ENCODE peak calls at places on chromosomes 5 and 9, in four cellular contexts. One of them, this sample, is unnamed.

GRCh38 chr5:126477281-126477680 is 54.1 kb downstream of the GRAMD2B start:
- DNase-seq in neuronal stem cell: no peak
- DNase-seq in H9: no peak
- DNase-seq in H1: no peak
- DNase-seq in this sample: no peak

GRCh38 chr9:96061293-96061987 is 185.9 kb downstream of the ERCC6L2 start:
- DNase-seq in neuronal stem cell: no peak
- DNase-seq in H9: peak; percentile 55
- DNase-seq in H1: no peak
- DNase-seq in this sample: peak; percentile 79

GRCh38 chr9:14372437-14373318 is 58.7 kb upstream of the NFIB start:
- DNase-seq in neuronal stem cell: no peak
- DNase-seq in H9: peak; percentile 52
- DNase-seq in H1: peak; percentile 73
- DNase-seq in this sample: peak; percentile 81

GRCh38 chr5:130237721-130238120 is 333.5 kb downstream of the CHSY3 start:
- DNase-seq in neuronal stem cell: no peak
- DNase-seq in H9: no peak
- DNase-seq in H1: no peak
- DNase-seq in this sample: no peak

GRCh38 chr9:13361076-13361475 is 81.6 kb upstream of the MPDZ start:
- DNase-seq in neuronal stem cell: no peak
- DNase-seq in H9: no peak
- DNase-seq in H1: no peak
- DNase-seq in this sample: no peak

GRCh38 chr5:35464757-35465156 is 152.9 kb upstream of the SPEF2 start:
- DNase-seq in neuronal stem cell: no peak
- DNase-seq in H9: no peak
- DNase-seq in H1: no peak
- DNase-seq in this sample: no peak

GRCh38 chr5:1242733-1243486 is 17.7 kb downstream of the SLC6A18 start:
- DNase-seq in neuronal stem cell: no peak
- DNase-seq in H9: no peak
- DNase-seq in H1: no peak
- DNase-seq in this sample: no peak

GRCh38 chr9:71766663-71767062 is 1.6 kb downstream of the CEMIP2 start:
- DNase-seq in neuronal stem cell: no peak
- DNase-seq in H9: no peak
- DNase-seq in H1: no peak
- DNase-seq in this sample: no peak

GRCh38 chr9:136576269-136576626 is 30.4 kb upstream of the NOTCH1 start:
- DNase-seq in neuronal stem cell: no peak
- DNase-seq in H9: no peak
- DNase-seq in H1: no peak
- DNase-seq in this sample: no peak

GRCh38 chr5:154092356-154092755 is 53.6 kb downstream of the MFAP3 start:
- DNase-seq in neuronal stem cell: no peak
- DNase-seq in H9: no peak
- DNase-seq in H1: no peak
- DNase-seq in this sample: peak; percentile 13

GRCh38 chr5:40962207-40962955 is 53.1 kb downstream of the C7 start:
- DNase-seq in neuronal stem cell: no peak
- DNase-seq in H9: no peak
- DNase-seq in H1: no peak
- DNase-seq in this sample: no peak

GRCh38 chr9:136696502-136696901 is 9.2 kb upstream of the AGPAT2 start:
- DNase-seq in neuronal stem cell: no peak
- DNase-seq in H9: no peak
- DNase-seq in H1: no peak
- DNase-seq in this sample: no peak

GRCh38 chr9:130383979-130384676 is 60.6 kb upstream of the ASS1 start:
- DNase-seq in neuronal stem cell: no peak
- DNase-seq in H9: no peak
- DNase-seq in H1: no peak
- DNase-seq in this sample: no peak

GRCh38 chr5:181237758-181238385 is 5.8 kb downstream of the RACK1 start:
- DNase-seq in neuronal stem cell: no peak
- DNase-seq in H9: no peak
- DNase-seq in H1: no peak
- DNase-seq in this sample: no peak

GRCh38 chr9:109908459-109909390 is 128.7 kb downstream of the PALM2AKAP2 start:
- DNase-seq in neuronal stem cell: no peak
- DNase-seq in H9: no peak
- DNase-seq in H1: no peak
- DNase-seq in this sample: peak; percentile 95

DNA sequence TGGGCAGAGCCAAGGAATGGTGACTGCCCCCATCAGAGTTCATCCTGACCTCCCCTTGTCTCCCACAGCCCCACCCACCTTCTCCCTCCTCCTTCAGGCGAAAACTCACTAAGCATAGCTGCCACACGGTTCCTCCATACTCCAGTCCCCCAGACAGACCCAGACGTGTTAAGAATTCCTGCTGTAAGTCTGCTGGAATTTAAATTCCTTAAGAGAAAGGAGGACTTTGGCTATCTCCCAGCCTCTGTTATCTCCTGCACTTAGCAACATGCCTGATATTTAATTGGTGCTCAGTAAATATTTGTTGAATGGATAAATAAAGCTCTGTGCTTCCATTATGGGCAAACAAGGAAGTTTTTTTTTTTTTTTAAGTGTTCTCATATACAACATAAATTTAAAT is 213.7 kb downstream of the RFK start:
- DNase-seq in neuronal stem cell: no peak
- DNase-seq in H9: no peak
- DNase-seq in H1: no peak
- DNase-seq in this sample: peak; percentile 81
- H4K91ac ChIP-seq in neuronal stem cell: no peak overlapping the region
- H4K91ac ChIP-seq in H9: no peak overlapping the region
- H4K91ac ChIP-seq in H1: no peak overlapping the region
- H4K91ac ChIP-seq in this sample: peak overlapping the region; percentile 12

DNA sequence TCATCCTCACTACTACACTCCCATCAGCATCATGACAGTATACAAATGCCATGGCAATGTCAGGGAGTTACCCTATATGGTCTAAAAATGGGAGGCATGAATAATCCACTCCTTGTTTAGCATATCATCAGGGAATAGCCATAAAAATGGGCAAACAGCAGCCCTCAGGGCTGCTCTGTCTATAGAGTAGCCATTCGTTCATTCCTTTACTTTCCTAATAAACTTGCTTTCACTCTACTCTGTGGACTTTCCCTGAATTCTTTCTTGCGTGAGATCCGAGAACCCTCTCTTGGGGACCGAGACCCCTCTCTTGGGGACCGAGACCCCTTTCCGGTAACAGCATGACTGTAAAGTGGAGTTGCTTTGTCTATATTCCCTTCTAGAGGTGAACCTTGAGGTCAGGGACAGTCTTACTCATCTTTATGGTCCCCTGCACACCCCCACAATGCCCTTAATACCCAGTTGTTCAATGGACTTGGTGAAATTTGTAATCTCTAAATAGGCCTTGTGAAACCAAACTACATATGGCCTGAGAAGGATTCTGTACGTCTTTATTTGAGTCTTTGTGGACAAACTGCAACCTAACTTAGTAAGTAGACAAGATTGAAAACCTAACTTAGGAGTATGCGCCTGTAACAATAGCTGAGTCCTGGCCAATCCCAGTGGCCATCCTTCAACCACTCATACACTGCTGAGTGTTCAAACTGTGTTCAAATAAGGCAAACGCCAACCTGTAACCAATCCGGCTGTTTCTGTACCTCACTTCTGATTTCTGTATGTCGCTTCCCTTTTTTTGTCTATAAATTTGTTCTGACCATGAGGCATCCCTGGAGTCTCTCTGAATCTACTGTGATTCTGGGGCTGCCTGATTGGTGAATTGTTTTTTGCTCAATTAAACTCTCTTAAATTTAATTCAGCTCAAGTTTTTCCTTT is 32.3 kb upstream of the UBTD2 start:
- DNase-seq in neuronal stem cell: no peak
- DNase-seq in H9: no peak
- DNase-seq in H1: no peak
- DNase-seq in this sample: no peak
- H2BK12ac ChIP-seq in neuronal stem cell: no peak overlapping the region
- H2BK12ac ChIP-seq in H9: no peak overlapping the region
- H2BK12ac ChIP-seq in H1: no peak overlapping the region
- H2BK12ac ChIP-seq in this sample: no peak overlapping the region

DNA sequence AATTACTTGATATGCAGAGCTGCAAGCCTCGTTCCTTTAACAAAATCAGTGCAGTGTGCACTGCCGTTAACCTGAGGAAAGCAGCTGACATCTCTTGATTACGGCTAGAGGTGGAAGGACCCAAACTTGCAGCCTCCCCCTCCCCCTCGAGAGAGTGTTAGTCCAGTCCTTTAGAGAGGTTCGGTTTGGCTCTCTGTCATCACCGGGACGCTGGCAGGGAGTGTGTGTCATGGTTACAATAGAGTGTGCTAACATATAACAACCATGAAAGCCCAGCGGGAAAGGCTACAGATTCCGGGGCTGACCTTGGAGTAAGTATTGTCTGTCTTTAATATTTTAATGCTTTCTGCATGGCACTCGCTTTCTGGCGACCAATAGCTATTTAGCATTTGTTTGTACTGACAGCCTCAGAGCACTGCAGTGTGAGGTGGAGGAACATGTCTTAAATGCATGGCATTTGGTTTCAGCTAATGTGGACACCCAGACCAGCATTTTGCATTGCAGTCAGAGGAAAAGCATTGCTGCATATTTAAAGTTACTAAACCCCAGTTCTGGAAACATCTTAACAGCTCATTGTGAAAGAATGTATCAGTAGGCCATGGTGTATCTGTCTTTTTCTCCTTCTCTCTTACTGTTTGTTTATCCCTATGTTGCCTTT is 237.5 kb downstream of the CD180 start:
- DNase-seq in neuronal stem cell: no peak
- DNase-seq in H9: peak; percentile 36
- DNase-seq in H1: no peak
- DNase-seq in this sample: peak; percentile 89
- H2BK15ac ChIP-seq in neuronal stem cell: no peak overlapping the region
- H2BK15ac ChIP-seq in H9: no peak overlapping the region
- H2BK15ac ChIP-seq in H1: no peak overlapping the region
- H2BK15ac ChIP-seq in this sample: peak overlapping the region; percentile 49

GRCh38 chr5:142830241-142831018 is 60.3 kb downstream of the ARHGAP26 start:
- DNase-seq in neuronal stem cell: no peak
- DNase-seq in H9: no peak
- DNase-seq in H1: no peak
- DNase-seq in this sample: peak; percentile 22

GRCh38 chr5:142829821-142830220 is 59.6 kb downstream of the ARHGAP26 start:
- DNase-seq in neuronal stem cell: no peak
- DNase-seq in H9: no peak
- DNase-seq in H1: no peak
- DNase-seq in this sample: no peak

GRCh38 chr5:142828797-142829535 is 58.8 kb downstream of the ARHGAP26 start:
- DNase-seq in neuronal stem cell: no peak
- DNase-seq in H9: no peak
- DNase-seq in H1: no peak
- DNase-seq in this sample: no peak

GRCh38 chr5:142832263-142832662 is 62.1 kb downstream of the ARHGAP26 start:
- DNase-seq in neuronal stem cell: no peak
- DNase-seq in H9: no peak
- DNase-seq in H1: no peak
- DNase-seq in this sample: no peak

GRCh38 chr5:142831019-142831403 is 60.8 kb downstream of the ARHGAP26 start:
- DNase-seq in neuronal stem cell: no peak
- DNase-seq in H9: no peak
- DNase-seq in H1: no peak
- DNase-seq in this sample: no peak
- H4K91ac ChIP-seq in neuronal stem cell: no peak overlapping the region
- H4K91ac ChIP-seq in H9: no peak overlapping the region
- H4K91ac ChIP-seq in H1: no peak overlapping the region
- H4K91ac ChIP-seq in this sample: no peak overlapping the region

GRCh38 chr5:55407984-55408383 is 100.2 kb downstream of the MTREX start:
- DNase-seq in neuronal stem cell: no peak
- DNase-seq in H9: no peak
- DNase-seq in H1: no peak
- DNase-seq in this sample: no peak

GRCh38 chr5:55409775-55410174 is 102.0 kb downstream of the MTREX start:
- DNase-seq in neuronal stem cell: no peak
- DNase-seq in H9: no peak
- DNase-seq in H1: no peak
- DNase-seq in this sample: no peak

GRCh38 chr5:55410840-55411239 is 103.1 kb downstream of the MTREX start:
- DNase-seq in neuronal stem cell: no peak
- DNase-seq in H9: no peak
- DNase-seq in H1: no peak
- DNase-seq in this sample: no peak

GRCh38 chr5:55406292-55406691 is 98.5 kb downstream of the MTREX start:
- DNase-seq in neuronal stem cell: no peak
- DNase-seq in H9: no peak
- DNase-seq in H1: no peak
- DNase-seq in this sample: no peak

DNA sequence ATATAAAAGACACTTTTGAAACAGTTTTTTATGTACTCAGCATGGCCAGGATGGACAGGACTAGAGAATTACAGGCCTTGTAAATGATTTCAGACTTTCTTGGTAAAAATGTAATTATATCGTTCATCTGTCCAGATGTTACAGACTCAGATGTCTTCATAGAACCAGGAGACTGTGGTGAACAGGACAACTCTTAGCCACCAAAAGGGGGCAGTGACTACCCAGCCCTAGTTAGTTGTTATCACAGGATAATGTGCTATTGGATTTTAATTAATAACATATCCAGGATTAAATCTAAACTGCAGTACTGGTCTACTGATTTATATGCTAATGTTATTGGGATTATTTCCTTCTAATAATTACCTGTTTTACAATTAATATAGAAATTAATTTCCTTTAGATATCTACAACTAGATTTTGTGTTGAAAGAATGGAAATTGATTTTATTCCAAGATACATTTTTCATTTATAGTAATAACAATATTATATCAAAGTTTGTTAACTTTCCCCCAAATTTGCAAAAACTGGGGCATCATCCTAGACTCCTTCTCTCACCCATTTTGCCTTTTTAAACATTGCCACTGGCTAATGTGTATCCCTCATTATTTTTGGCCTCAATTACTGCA is 99.4 kb downstream of the MTREX start:
- DNase-seq in neuronal stem cell: no peak
- DNase-seq in H9: no peak
- DNase-seq in H1: no peak
- DNase-seq in this sample: peak; percentile 68
- H2BK12ac ChIP-seq in neuronal stem cell: no peak overlapping the region
- H2BK12ac ChIP-seq in H9: no peak overlapping the region
- H2BK12ac ChIP-seq in H1: no peak overlapping the region
- H2BK12ac ChIP-seq in this sample: no peak overlapping the region

GRCh38 chr5:65111961-65112658 is 343.4 kb downstream of the CWC27 start:
- DNase-seq in neuronal stem cell: no peak
- DNase-seq in H9: no peak
- DNase-seq in H1: no peak
- DNase-seq in this sample: no peak
- H2BK15ac ChIP-seq in neuronal stem cell: no peak overlapping the region
- H2BK15ac ChIP-seq in H9: no peak overlapping the region
- H2BK15ac ChIP-seq in H1: no peak overlapping the region
- H2BK15ac ChIP-seq in this sample: no peak overlapping the region

DNA sequence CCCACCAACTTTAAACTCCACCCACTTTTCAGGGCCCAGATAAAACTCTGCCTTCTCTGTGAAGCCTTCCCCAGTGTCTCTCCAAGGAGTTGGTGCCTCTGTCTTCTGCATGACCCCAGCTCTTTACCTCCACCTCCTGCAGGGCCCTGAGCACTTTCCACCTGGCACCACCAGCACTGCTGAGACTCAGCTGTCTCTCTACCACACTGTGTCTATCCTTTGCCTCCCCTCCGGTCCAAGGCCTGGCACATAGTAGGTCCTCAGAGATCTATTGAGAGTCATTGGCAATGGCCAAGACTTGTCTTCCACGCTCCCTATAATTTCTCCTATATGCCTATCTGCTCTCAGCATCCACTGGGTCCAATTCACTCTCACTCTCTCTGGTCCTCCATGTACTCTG is 12.9 kb upstream of the GABBR2 start:
- DNase-seq in neuronal stem cell: no peak
- DNase-seq in H9: no peak
- DNase-seq in H1: no peak
- DNase-seq in this sample: no peak
- H4K91ac ChIP-seq in neuronal stem cell: no peak overlapping the region
- H4K91ac ChIP-seq in H9: no peak overlapping the region
- H4K91ac ChIP-seq in H1: no peak overlapping the region
- H4K91ac ChIP-seq in this sample: no peak overlapping the region